ENCODE peak calls at places on chromosomes 6 and 20, in five cellular contexts. P is pancreas; W is CD4-positive, CD25-positive, alpha-beta regulatory T cell; I is right cardiac atrium; Q is fibroblast of lung. C is an unnamed sample. For H3K9me3, the result is how much of the 10 kb centered on the place peaks cover.

GRCh38 chr6:168097621-168098430 is 18.8 kb upstream of the FRMD1 start:
- DNase-seq in P (peak), W (no peak), I (peak), Q (no peak), C (no peak)

GRCh38 chr20:48155231-48155630 is 369.9 kb upstream of the SULF2 start:
- DNase-seq in P (no peak), W (no peak), I (no peak), Q (no peak), C (no peak)

GRCh38 chr6:18326980-18327379 is 60.2 kb upstream of the RNF144B start:
- DNase-seq in P (no peak), W (no peak), I (no peak), Q (no peak), C (no peak)

GRCh38 chr6:152206072-152206818 is 398.8 kb downstream of the ESR1 start:
- DNase-seq in P (peak), W (peak), I (peak), Q (no peak), C (peak)

GRCh38 chr20:44010162-44010704 is 95.6 kb downstream of the TOX2 start:
- DNase-seq in P (no peak), W (no peak), I (no peak), Q (no peak), C (no peak)

GRCh38 chr6:28474441-28475219 is 31.3 kb upstream of the ZSCAN23 start:
- DNase-seq in P (no peak), W (peak), I (no peak), Q (peak), C (no peak)

GRCh38 chr20:2750343-2751251 is 49.8 kb downstream of the CPXM1 start:
- DNase-seq in P (no peak), W (no peak), I (peak), Q (peak), C (no peak)

GRCh38 chr6:160349837-160350236 is 1.7 kb downstream of the SLC22A3 start:
- DNase-seq in P (no peak), W (no peak), I (no peak), Q (no peak), C (no peak)

GRCh38 chr6:46985943-46986342 is 56.2 kb downstream of the ADGRF1 start:
- DNase-seq in P (no peak), W (no peak), I (no peak), Q (peak), C (no peak)

GRCh38 chr6:41577865-41578713 is 31.9 kb downstream of the FOXP4 start:
- DNase-seq in P (no peak), W (no peak), I (no peak), Q (peak), C (no peak)

GRCh38 chr20:5146302-5146653 is 19.5 kb downstream of the CDS2 start:
- DNase-seq in P (no peak), W (no peak), I (no peak), Q (no peak), C (no peak)

GRCh38 chr20:3560578-3560977 is 89.8 kb downstream of the ATRN start:
- DNase-seq in P (no peak), W (no peak), I (no peak), Q (no peak), C (no peak)

GRCh38 chr6:2029952-2030351 is 215.5 kb downstream of the GMDS start:
- DNase-seq in P (no peak), W (no peak), I (no peak), Q (no peak), C (no peak)

GRCh38 chr20:49951160-49951559 is 15.0 kb downstream of the RNF114 start:
- DNase-seq in P (peak), W (no peak), I (no peak), Q (peak), C (no peak)

GRCh38 chr20:42531675-42531985 is 658.1 kb downstream of the PTPRT start:
- DNase-seq in P (no peak), W (no peak), I (peak), Q (no peak), C (no peak)

GRCh38 chr6:163146036-163146435 is 268.5 kb upstream of the QKI start:
- DNase-seq in P (no peak), W (no peak), I (no peak), Q (peak), C (no peak)

GRCh38 chr6:108102965-108103364 is 28.4 kb upstream of the OSTM1 start:
- DNase-seq in P (no peak), W (no peak), I (no peak), Q (no peak), C (no peak)

GRCh38 chr20:46802696-46803445 is 91.8 kb upstream of the EYA2 start:
- DNase-seq in P (no peak), W (no peak), I (no peak), Q (no peak), C (no peak)

GRCh38 chr20:35756404-35756803 is 14.3 kb upstream of the RBM39 start:
- DNase-seq in P (no peak), W (no peak), I (no peak), Q (no peak), C (no peak)

DNA sequence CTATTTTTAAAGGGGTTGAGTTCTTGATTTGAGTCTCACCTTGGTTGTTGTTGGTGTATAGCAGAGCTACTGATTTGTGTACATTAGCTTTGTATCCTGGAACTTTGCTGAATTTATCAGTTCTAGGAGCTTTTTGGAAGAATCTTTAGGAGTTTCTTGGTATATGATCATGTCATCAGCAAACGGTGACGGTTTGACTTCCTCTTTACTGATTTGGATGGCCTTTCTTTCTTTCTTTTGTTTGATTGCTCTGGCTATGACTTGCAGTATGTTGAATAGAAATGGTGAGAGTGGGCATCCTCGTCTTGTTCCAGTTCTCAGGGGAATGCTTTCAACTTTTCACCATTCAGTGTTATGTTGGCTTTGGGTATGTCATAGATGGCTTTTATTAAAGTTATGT is 64.0 kb downstream of the CDYL start:
- DNase-seq in P (no peak), W (no peak), I (no peak), Q (no peak), C (no peak)
- H3K9me3 ChIP-seq in P (under half), W (under half), I (under half), Q (under half), C (under half)

DNA sequence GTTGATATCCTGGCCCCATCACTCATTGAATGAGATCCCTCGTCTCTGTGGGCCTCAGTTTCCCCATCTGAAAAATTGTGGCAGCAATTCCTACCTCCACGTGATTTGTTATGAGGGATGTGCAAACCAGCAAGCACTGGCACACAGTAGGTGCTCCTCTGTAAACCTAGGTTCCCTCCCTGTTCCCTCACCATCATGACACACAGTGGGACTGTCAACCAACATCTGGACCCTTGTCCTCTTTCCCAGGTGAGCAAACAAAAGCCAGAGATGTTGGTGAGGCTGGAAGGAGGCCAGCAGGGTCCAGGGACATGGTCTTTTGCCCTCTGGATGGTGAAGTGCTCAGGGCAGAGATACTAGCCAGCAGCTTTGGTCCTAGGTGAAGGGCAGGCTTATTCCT is 26.1 kb downstream of the RSPO4 start:
- DNase-seq in P (no peak), W (no peak), I (no peak), Q (no peak), C (no peak)
- H3K9me3 ChIP-seq in P (under half), W (under half), I (under half), Q (under half), C (under half)

GRCh38 chr20:31418307-31418706 is 12.3 kb upstream of the DEFB121 start:
- DNase-seq in P (no peak), W (no peak), I (no peak), Q (no peak), C (no peak)
- H3K9me3 ChIP-seq in P (under half), W (under half), I (under half), Q (under half), C (under half)

GRCh38 chr6:22313796-22314195 is 17.0 kb upstream of the PRL start:
- DNase-seq in P (no peak), W (no peak), I (no peak), Q (no peak), C (no peak)
- H3K9me3 ChIP-seq in P (under half), W (under half), I (under half), Q (under half), C (under half)

GRCh38 chr6:921400-921799 is 228.5 kb upstream of the EXOC2 start:
- DNase-seq in P (no peak), W (no peak), I (no peak), Q (no peak), C (no peak)
- H3K9me3 ChIP-seq in P (under half), W (under half), I (under half), Q (under half), C (under half)

C was measured in T-helper 17 cell.